ENCODE peak calls at places on chromosome 21, in four cellular contexts. F is HFF-Myc, M is AG09309, Y is AG10803. C is an unnamed sample.

GRCh38 chr21:44020551-44020950 is 8.4 kb downstream of the TRAPPC10 start:
- DNase-seq in Y (no peak), F (no peak), M (no peak), C (no peak)

GRCh38 chr21:41957991-41958766 is 4.4 kb upstream of the C2CD2 start:
- DNase-seq in Y (peak), F (peak), M (peak), C (peak)

GRCh38 chr21:38646213-38646837 is 148.0 kb upstream of the ERG start:
- DNase-seq in F (no peak), Y (peak), M (peak), C (peak)

GRCh38 chr21:41344146-41344545 is 17.7 kb upstream of the MX2 start:
- DNase-seq in Y (no peak), F (no peak), M (no peak), C (no peak)

GRCh38 chr21:42683371-42684108 is 30.1 kb downstream of the PDE9A start:
- DNase-seq in F (no peak), Y (no peak), M (no peak), C (no peak)

GRCh38 chr21:41768371-41769042 is 1.7 kb upstream of the RIPK4 start:
- DNase-seq in Y (peak), F (no peak), M (peak), C (peak)

GRCh38 chr21:43775795-43776430 is at the start of gene CSTB:
- DNase-seq in Y (peak), M (no peak), F (no peak), C (no peak)

GRCh38 chr21:21612446-21612845 is 614.2 kb downstream of the NCAM2 start:
- DNase-seq in M (no peak), F (peak), Y (peak), C (peak)

GRCh38 chr21:42468511-42469131 is 27.4 kb downstream of the RSPH1 start:
- DNase-seq in F (no peak), M (no peak), Y (no peak), C (no peak)

GRCh38 chr21:42478504-42478903 is 17.5 kb downstream of the RSPH1 start:
- DNase-seq in M (no peak), F (no peak), Y (no peak), C (no peak)

GRCh38 chr21:37225440-37225839 is 41.7 kb downstream of the VPS26C start:
- DNase-seq in Y (no peak), M (no peak), F (no peak), C (no peak)

GRCh38 chr21:25456672-25457071 is 150.6 kb downstream of the MRPL39 start:
- DNase-seq in M (no peak), F (no peak), Y (no peak), C (no peak)

GRCh38 chr21:40686526-40686925 is 160.4 kb downstream of the DSCAM start:
- DNase-seq in M (no peak), Y (no peak), F (no peak), C (no peak)

GRCh38 chr21:40054403-40054802 is 187.2 kb downstream of the PCP4 start:
- DNase-seq in F (no peak), Y (no peak), M (no peak), C (no peak)

DNA sequence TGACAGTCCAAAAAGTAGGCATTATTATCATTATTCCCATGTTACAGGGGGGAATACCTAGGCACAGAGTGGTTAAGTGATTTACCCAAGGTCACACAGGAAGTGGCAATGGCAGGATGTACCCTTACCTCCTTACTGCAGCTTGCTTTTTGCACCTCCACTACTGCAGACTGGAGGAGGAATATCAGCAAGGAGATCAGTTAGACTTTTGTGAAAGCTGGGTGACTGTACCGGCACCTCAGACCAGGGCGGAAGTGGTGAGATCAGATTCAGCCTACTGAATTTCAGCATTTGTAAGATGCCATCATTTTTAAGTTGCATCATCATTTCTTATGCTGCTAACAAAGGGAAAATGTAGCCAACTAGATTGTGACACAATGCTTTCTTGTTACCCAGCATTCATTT is 4.5 kb downstream of the ADARB1 start:
- DNase-seq in M (peak), Y (peak), F (no peak), C (peak)
- H3K4me3 ChIP-seq in M (no peak), Y (no peak), F (no peak), C (no peak)

DNA sequence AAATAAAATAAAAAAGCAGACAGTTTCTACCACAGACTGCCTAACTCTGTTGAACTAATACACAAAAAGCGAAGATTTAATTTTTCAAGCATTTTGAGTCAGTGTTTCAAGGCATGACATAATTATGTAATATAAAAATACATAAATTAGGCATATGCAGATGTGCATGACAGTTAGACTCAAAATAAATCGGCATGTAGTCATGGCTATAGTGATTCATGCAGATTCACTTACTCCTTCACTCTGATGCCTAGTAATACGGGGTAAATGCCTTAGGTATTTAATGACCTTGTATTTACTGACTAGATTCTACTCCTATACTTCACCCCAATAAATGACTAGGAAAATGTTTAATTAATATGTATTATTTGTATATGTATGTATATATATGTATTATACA is 339.9 kb downstream of the USP25 start:
- DNase-seq in F (no peak), Y (peak), M (no peak), C (no peak)
- H3K4me3 ChIP-seq in F (no peak), Y (no peak), M (no peak), C (no peak)

DNA sequence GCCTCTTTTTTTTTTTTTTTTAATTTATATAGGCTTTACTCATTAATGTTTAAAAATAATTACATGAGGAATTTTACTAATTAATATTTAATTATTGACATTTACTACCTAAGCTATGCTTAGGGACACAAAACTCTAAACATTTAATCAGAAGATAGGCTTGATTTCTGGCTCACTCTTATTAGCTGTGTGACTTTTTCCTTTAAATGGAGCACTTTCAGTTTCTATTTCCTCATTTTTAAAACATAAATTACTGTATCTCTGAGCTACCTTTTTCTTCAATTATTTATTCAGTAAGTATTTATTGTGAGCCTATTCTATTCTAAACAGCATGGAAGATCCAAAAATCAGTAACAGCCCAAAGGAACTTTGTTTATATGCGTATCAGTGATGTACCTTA is 40.5 kb downstream of the MAP3K7CL start:
- DNase-seq in F (no peak), Y (no peak), M (no peak), C (no peak)
- H3K4me3 ChIP-seq in F (no peak), Y (no peak), M (no peak), C (no peak)

DNA sequence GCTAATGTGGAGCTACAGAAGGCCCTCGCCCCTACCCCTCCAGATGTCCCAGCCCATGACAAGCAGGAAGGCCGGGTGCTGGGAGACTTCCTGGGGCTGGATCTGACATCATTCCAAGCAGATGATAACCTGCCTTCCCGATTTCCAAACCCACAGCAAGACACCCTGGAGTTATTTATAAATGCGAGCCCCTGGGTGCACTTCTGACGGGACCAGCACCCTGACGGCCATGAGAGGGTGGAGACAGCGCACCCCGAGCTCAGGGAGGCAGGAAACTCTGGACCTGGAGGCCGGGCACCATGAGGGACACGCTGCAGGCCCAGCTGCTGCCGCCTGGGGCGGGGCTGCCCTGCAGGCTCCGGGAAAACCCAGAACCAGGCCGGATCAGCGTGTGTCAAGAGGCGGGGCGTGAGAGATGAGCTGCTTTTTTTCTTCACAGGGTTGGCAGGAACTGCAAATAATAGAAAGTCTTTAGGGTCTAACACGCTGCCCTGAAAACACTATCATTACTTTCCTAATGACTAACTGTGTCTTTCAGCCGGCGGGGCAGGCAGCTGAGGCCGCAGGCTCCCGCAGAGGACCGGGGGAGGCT is 2.5 kb upstream of the PCBP3 start:
- DNase-seq in F (no peak), M (no peak), Y (peak), C (no peak)
- H3K4me3 ChIP-seq in F (no peak), M (no peak), Y (no peak), C (no peak)

DNA sequence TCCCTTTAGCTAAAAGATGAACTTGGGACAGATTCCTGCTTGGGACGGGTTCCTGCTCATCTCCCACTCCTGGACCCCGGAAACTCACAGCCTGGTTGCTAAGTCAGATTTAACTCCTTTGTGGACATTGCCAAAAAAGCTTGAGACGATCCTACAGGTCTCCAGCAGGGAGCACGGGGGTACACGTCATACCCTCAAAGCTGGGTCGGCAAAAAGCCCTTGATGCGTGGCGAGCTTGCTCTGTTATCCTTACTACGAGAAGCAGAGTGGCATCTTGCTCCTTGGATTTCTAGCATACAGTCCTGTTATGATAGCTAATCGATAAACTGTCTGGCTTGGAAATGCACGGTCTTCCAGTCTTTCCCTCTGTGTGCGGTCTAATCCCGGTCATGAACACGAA is 60.8 kb upstream of the KRTAP19-8 start:
- DNase-seq in F (no peak), M (no peak), Y (no peak), C (no peak)
- H3K4me3 ChIP-seq in F (no peak), M (no peak), Y (no peak), C (no peak)

GRCh38 chr21:35041122-35041521 is 8.0 kb downstream of the RUNX1 start:
- DNase-seq in F (no peak), M (no peak), Y (no peak), C (no peak)

GRCh38 chr21:35045539-35046222 is 3.4 kb downstream of the RUNX1 start:
- DNase-seq in F (no peak), M (no peak), Y (no peak), C (no peak)

GRCh38 chr21:35044770-35045538 is 4.1 kb downstream of the RUNX1 start:
- DNase-seq in F (no peak), M (no peak), Y (no peak), C (no peak)

GRCh38 chr21:35044128-35044527 is 5.0 kb downstream of the RUNX1 start:
- DNase-seq in F (no peak), Y (no peak), M (no peak), C (no peak)

GRCh38 chr21:35043549-35043948 is 5.6 kb downstream of the RUNX1 start:
- DNase-seq in F (no peak), M (no peak), Y (no peak), C (no peak)
- H3K4me3 ChIP-seq in F (no peak), M (no peak), Y (no peak), C (no peak)

GRCh38 chr21:26806734-26807372 is 38.4 kb downstream of the ADAMTS1 start:
- DNase-seq in F (no peak), Y (no peak), M (no peak), C (no peak)
- H3K4me3 ChIP-seq in F (no peak), Y (no peak), M (no peak), C (no peak)

DNA sequence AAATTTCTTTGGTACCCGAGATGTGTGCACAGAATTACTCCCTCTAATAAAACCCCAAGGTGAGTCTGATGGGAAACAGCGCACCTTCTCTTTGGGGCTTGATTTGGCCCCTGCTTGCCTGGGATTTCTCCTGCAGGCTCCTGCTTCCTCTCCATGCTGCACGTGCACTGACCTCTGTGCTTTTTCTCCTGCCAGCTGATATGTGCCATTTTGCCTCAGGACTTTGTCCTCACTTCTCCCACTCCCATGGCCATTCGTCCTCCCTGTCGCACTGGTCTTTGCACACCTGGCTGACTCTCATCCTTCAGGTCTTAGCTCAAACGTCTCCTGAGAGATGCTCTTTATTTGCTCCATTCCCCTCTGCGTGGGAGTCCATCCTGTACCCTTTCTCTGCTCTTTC is 1.2 kb downstream of the CBR1 start:
- DNase-seq in M (no peak), Y (no peak), F (no peak), C (no peak)
- H3K4me3 ChIP-seq in M (peak), Y (peak), F (peak), C (peak)